ENCODE peak calls at places on chromosomes 16 and 17, in nine cellular contexts. T, D, V, Z, L, U, R, J and K are unnamed samples.

GRCh38 chr16:70740919-70741778 is 55.3 kb upstream of the MTSS2 start:
- DNase-seq in T (peak), D (no peak), V (no peak), Z (no peak), L (no peak), U (no peak), R (peak), J (no peak), K (no peak)

GRCh38 chr16:82832861-82833260 is 206.1 kb downstream of the CDH13 start:
- DNase-seq in T (no peak), D (no peak), V (no peak), Z (no peak), L (no peak), U (no peak), R (peak), J (no peak), K (no peak)

GRCh38 chr16:1398826-1399581 is 15.5 kb downstream of the UNKL start:
- DNase-seq in T (no peak), D (no peak), V (no peak), Z (no peak), L (no peak), U (no peak), R (no peak), J (no peak), K (no peak)

GRCh38 chr17:48970224-48970623 is 1.8 kb upstream of the GIP start:
- DNase-seq in T (no peak), D (no peak), V (no peak), Z (no peak), L (no peak), U (no peak), R (peak), J (no peak), K (no peak)

GRCh38 chr16:2846511-2847310 is 11.3 kb downstream of the PRSS22 start:
- DNase-seq in T (no peak), D (no peak), V (peak), Z (no peak), L (no peak), U (no peak), R (peak), J (no peak), K (no peak)

GRCh38 chr17:55334881-55335523 is 70.2 kb downstream of the HLF start:
- DNase-seq in T (no peak), D (no peak), V (no peak), Z (no peak), L (no peak), U (no peak), R (no peak), J (no peak), K (no peak)

GRCh38 chr17:20121359-20122235 is 112.4 kb downstream of the SPECC1 start:
- DNase-seq in T (peak), D (peak), V (peak), Z (peak), L (peak), U (peak), R (peak), J (no peak), K (peak)

GRCh38 chr16:20911361-20911760 is 10.8 kb downstream of the LYRM1 start:
- DNase-seq in T (no peak), D (no peak), V (no peak), Z (no peak), L (no peak), U (no peak), R (peak), J (no peak), K (no peak)

GRCh38 chr16:68087688-68088087 is 2.5 kb downstream of the NFATC3 start:
- DNase-seq in T (no peak), D (no peak), V (no peak), Z (no peak), L (no peak), U (no peak), R (no peak), J (no peak), K (no peak)

GRCh38 chr16:85483424-85483823 is 129.7 kb upstream of the GSE1 start:
- DNase-seq in T (no peak), D (no peak), V (no peak), Z (no peak), L (no peak), U (no peak), R (no peak), J (no peak), K (no peak)

DNA sequence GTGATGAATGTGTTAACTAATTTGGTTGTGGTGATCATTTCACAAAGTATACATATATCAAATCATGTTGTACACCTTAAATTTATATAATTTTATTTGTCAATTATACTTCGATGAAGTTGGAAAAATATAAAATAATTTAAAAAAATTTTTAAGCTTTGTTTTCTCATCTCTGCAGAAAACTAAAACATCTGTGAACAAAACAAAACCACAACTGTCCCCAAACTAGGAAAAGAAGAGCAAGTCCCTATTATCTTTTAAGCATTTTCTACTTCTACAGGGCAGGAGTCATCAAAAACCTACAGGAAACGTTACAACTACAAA is 6.5 kb downstream of the HSDL1 start:
- DNase-seq in T (no peak), D (no peak), V (no peak), Z (no peak), L (no peak), U (no peak), R (no peak), J (no peak), K (no peak)
- H3K27ac ChIP-seq in T (no peak), D (peak), V (no peak), Z (no peak), L (no peak), U (no peak), R (peak), J (peak), K (no peak)

DNA sequence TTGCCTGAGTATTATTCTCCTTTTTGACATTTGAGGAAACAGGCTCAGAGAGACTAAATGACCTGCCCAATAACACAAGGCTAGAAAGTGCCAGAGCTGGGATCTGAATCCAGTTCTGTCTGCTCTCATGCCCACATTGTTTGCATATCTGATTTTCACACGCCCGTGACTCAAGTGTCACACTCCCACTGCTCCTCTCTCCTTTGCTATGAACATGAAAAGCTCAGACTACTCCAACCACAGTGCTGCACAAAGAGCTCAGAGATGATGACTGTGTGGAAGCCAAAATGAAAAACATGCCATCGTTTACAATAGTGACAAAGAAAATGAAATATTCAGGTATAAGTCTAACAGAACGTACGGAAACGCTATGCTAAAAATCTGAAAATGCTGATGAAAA is 107.9 kb downstream of the SMG6 start:
- DNase-seq in T (no peak), D (no peak), V (no peak), Z (no peak), L (no peak), U (no peak), R (no peak), J (no peak), K (no peak)
- H3K27ac ChIP-seq in T (no peak), D (no peak), V (no peak), Z (no peak), L (no peak), U (no peak), R (no peak), J (no peak), K (no peak)

GRCh38 chr17:17119106-17119505 is 76.8 kb downstream of the MPRIP start:
- DNase-seq in T (no peak), D (no peak), V (no peak), Z (peak), L (peak), U (no peak), R (no peak), J (no peak), K (no peak)
- H3K27ac ChIP-seq in T (peak), D (peak), V (peak), Z (peak), L (peak), U (no peak), R (peak), J (peak), K (peak)

GRCh38 chr17:18905226-18905625 is 46.7 kb upstream of the SLC5A10 start:
- DNase-seq in T (no peak), D (no peak), V (no peak), Z (no peak), L (no peak), U (no peak), R (no peak), J (no peak), K (no peak)
- H3K27ac ChIP-seq in T (no peak), D (no peak), V (no peak), Z (no peak), L (no peak), U (no peak), R (no peak), J (no peak), K (no peak)

GRCh38 chr16:56625943-56626654 is 518 bp downstream of the MT1E start:
- DNase-seq in T (no peak), D (peak), V (no peak), Z (no peak), L (peak), U (no peak), R (peak), J (peak), K (no peak)

GRCh38 chr16:56625140-56625942 is at the start of gene MT1E:
- DNase-seq in T (peak), D (peak), V (no peak), Z (peak), L (peak), U (no peak), R (peak), J (peak), K (no peak)

GRCh38 chr16:56620311-56620897 is 5.2 kb upstream of the MT1E start:
- DNase-seq in T (no peak), D (no peak), V (no peak), Z (no peak), L (no peak), U (no peak), R (no peak), J (no peak), K (no peak)

GRCh38 chr16:56626685-56627084 is 1.1 kb downstream of the MT1E start:
- DNase-seq in T (no peak), D (no peak), V (no peak), Z (no peak), L (no peak), U (no peak), R (no peak), J (no peak), K (no peak)

GRCh38 chr16:56623637-56624036 is 1.9 kb upstream of the MT1E start:
- DNase-seq in T (no peak), D (no peak), V (no peak), Z (no peak), L (no peak), U (no peak), R (no peak), J (no peak), K (no peak)
- H3K27ac ChIP-seq in T (no peak), D (no peak), V (no peak), Z (no peak), L (no peak), U (no peak), R (no peak), J (no peak), K (no peak)

GRCh38 chr16:29862383-29862883 is 593 bp downstream of the CDIPT start:
- DNase-seq in T (no peak), D (no peak), V (no peak), Z (peak), L (peak), U (no peak), R (peak), J (no peak), K (no peak)
- H3K27ac ChIP-seq in T (peak), D (peak), V (peak), Z (peak), L (peak), U (no peak), R (peak), J (peak), K (peak)

GRCh38 chr17:8188408-8188839 is 1.6 kb downstream of the BORCS6 start:
- DNase-seq in T (peak), D (no peak), V (no peak), Z (no peak), L (no peak), U (no peak), R (no peak), J (no peak), K (no peak)
- H3K27ac ChIP-seq in T (peak), D (peak), V (peak), Z (peak), L (peak), U (no peak), R (peak), J (peak), K (peak)